ENCODE peak calls at places on chromosomes 4 and X, in nine cellular contexts. One of them, this sample, is unnamed.

GRCh38 chr4:113383111-113383785 is 333.8 kb downstream of the ANK2 start:
- ATAC-seq in activated B cell treated with CpG ODN at 0.5 μM for 24 hours: no peak
- ATAC-seq in body of pancreas: peak
- ATAC-seq in activated naive CD8-positive, alpha-beta T cell treated with anti-CD3 and anti-CD28 coated beads, Interleukin-2, amount 10 ng/mL, durations not matched to agents 7 days and 5 days: no peak
- ATAC-seq in Right ventricle myocardium inferior: peak
- ATAC-seq in T-cell: no peak
- ATAC-seq in activated CD8-positive, alpha-beta memory T cell treated with anti-CD3 and anti-CD28 coated beads, Interleukin-2, amount 10 ng/mL, durations not matched to agents 7 days and 5 days: no peak
- ATAC-seq in RWPE2: no peak
- ATAC-seq in lower lobe of right lung: peak
- ATAC-seq in this sample: no peak

GRCh38 chr4:82469776-82470345 is 39.5 kb downstream of the ENOPH1 start:
- ATAC-seq in activated B cell treated with CpG ODN at 0.5 μM for 24 hours: no peak
- ATAC-seq in body of pancreas: no peak
- ATAC-seq in activated naive CD8-positive, alpha-beta T cell treated with anti-CD3 and anti-CD28 coated beads, Interleukin-2, amount 10 ng/mL, durations not matched to agents 7 days and 5 days: no peak
- ATAC-seq in Right ventricle myocardium inferior: peak
- ATAC-seq in T-cell: no peak
- ATAC-seq in activated CD8-positive, alpha-beta memory T cell treated with anti-CD3 and anti-CD28 coated beads, Interleukin-2, amount 10 ng/mL, durations not matched to agents 7 days and 5 days: no peak
- ATAC-seq in RWPE2: peak
- ATAC-seq in lower lobe of right lung: no peak
- ATAC-seq in this sample: no peak

GRCh38 chrX:18887177-18887820 is 96.6 kb downstream of the PHKA2 start:
- ATAC-seq in activated B cell treated with CpG ODN at 0.5 μM for 24 hours: no peak
- ATAC-seq in body of pancreas: peak
- ATAC-seq in activated naive CD8-positive, alpha-beta T cell treated with anti-CD3 and anti-CD28 coated beads, Interleukin-2, amount 10 ng/mL, durations not matched to agents 7 days and 5 days: no peak
- ATAC-seq in Right ventricle myocardium inferior: peak
- ATAC-seq in T-cell: no peak
- ATAC-seq in activated CD8-positive, alpha-beta memory T cell treated with anti-CD3 and anti-CD28 coated beads, Interleukin-2, amount 10 ng/mL, durations not matched to agents 7 days and 5 days: no peak
- ATAC-seq in RWPE2: no peak
- ATAC-seq in lower lobe of right lung: peak
- ATAC-seq in this sample: no peak

GRCh38 chrX:56228914-56229313 is 3.2 kb upstream of the KLF8 start:
- ATAC-seq in activated B cell treated with CpG ODN at 0.5 μM for 24 hours: no peak
- ATAC-seq in body of pancreas: no peak
- ATAC-seq in activated naive CD8-positive, alpha-beta T cell treated with anti-CD3 and anti-CD28 coated beads, Interleukin-2, amount 10 ng/mL, durations not matched to agents 7 days and 5 days: no peak
- ATAC-seq in Right ventricle myocardium inferior: peak
- ATAC-seq in T-cell: no peak
- ATAC-seq in activated CD8-positive, alpha-beta memory T cell treated with anti-CD3 and anti-CD28 coated beads, Interleukin-2, amount 10 ng/mL, durations not matched to agents 7 days and 5 days: no peak
- ATAC-seq in RWPE2: no peak
- ATAC-seq in lower lobe of right lung: no peak
- ATAC-seq in this sample: no peak

GRCh38 chrX:11724122-11725017 is 33.7 kb upstream of the MSL3 start:
- ATAC-seq in activated B cell treated with CpG ODN at 0.5 μM for 24 hours: no peak
- ATAC-seq in body of pancreas: peak
- ATAC-seq in activated naive CD8-positive, alpha-beta T cell treated with anti-CD3 and anti-CD28 coated beads, Interleukin-2, amount 10 ng/mL, durations not matched to agents 7 days and 5 days: no peak
- ATAC-seq in Right ventricle myocardium inferior: no peak
- ATAC-seq in T-cell: peak
- ATAC-seq in activated CD8-positive, alpha-beta memory T cell treated with anti-CD3 and anti-CD28 coated beads, Interleukin-2, amount 10 ng/mL, durations not matched to agents 7 days and 5 days: no peak
- ATAC-seq in RWPE2: no peak
- ATAC-seq in lower lobe of right lung: no peak
- ATAC-seq in this sample: no peak

GRCh38 chrX:154490021-154490413 is 412 bp downstream of the SLC10A3 start:
- ATAC-seq in activated B cell treated with CpG ODN at 0.5 μM for 24 hours: peak
- ATAC-seq in body of pancreas: peak
- ATAC-seq in activated naive CD8-positive, alpha-beta T cell treated with anti-CD3 and anti-CD28 coated beads, Interleukin-2, amount 10 ng/mL, durations not matched to agents 7 days and 5 days: peak
- ATAC-seq in Right ventricle myocardium inferior: peak
- ATAC-seq in T-cell: peak
- ATAC-seq in activated CD8-positive, alpha-beta memory T cell treated with anti-CD3 and anti-CD28 coated beads, Interleukin-2, amount 10 ng/mL, durations not matched to agents 7 days and 5 days: peak
- ATAC-seq in RWPE2: peak
- ATAC-seq in lower lobe of right lung: peak
- ATAC-seq in this sample: peak

GRCh38 chr4:134687646-134688628 is 486.3 kb upstream of the PABPC4L start:
- ATAC-seq in activated B cell treated with CpG ODN at 0.5 μM for 24 hours: no peak
- ATAC-seq in body of pancreas: no peak
- ATAC-seq in activated naive CD8-positive, alpha-beta T cell treated with anti-CD3 and anti-CD28 coated beads, Interleukin-2, amount 10 ng/mL, durations not matched to agents 7 days and 5 days: no peak
- ATAC-seq in Right ventricle myocardium inferior: no peak
- ATAC-seq in T-cell: no peak
- ATAC-seq in activated CD8-positive, alpha-beta memory T cell treated with anti-CD3 and anti-CD28 coated beads, Interleukin-2, amount 10 ng/mL, durations not matched to agents 7 days and 5 days: no peak
- ATAC-seq in RWPE2: no peak
- ATAC-seq in lower lobe of right lung: peak
- ATAC-seq in this sample: peak

GRCh38 chrX:136237074-136237473 is 14.1 kb downstream of the MAP7D3 start:
- ATAC-seq in activated B cell treated with CpG ODN at 0.5 μM for 24 hours: no peak
- ATAC-seq in body of pancreas: no peak
- ATAC-seq in activated naive CD8-positive, alpha-beta T cell treated with anti-CD3 and anti-CD28 coated beads, Interleukin-2, amount 10 ng/mL, durations not matched to agents 7 days and 5 days: no peak
- ATAC-seq in Right ventricle myocardium inferior: no peak
- ATAC-seq in T-cell: no peak
- ATAC-seq in activated CD8-positive, alpha-beta memory T cell treated with anti-CD3 and anti-CD28 coated beads, Interleukin-2, amount 10 ng/mL, durations not matched to agents 7 days and 5 days: no peak
- ATAC-seq in RWPE2: no peak
- ATAC-seq in lower lobe of right lung: no peak
- ATAC-seq in this sample: no peak

GRCh38 chr4:13329963-13330362 is 154.2 kb downstream of the RAB28 start:
- ATAC-seq in activated B cell treated with CpG ODN at 0.5 μM for 24 hours: no peak
- ATAC-seq in body of pancreas: no peak
- ATAC-seq in activated naive CD8-positive, alpha-beta T cell treated with anti-CD3 and anti-CD28 coated beads, Interleukin-2, amount 10 ng/mL, durations not matched to agents 7 days and 5 days: no peak
- ATAC-seq in Right ventricle myocardium inferior: no peak
- ATAC-seq in T-cell: no peak
- ATAC-seq in activated CD8-positive, alpha-beta memory T cell treated with anti-CD3 and anti-CD28 coated beads, Interleukin-2, amount 10 ng/mL, durations not matched to agents 7 days and 5 days: no peak
- ATAC-seq in RWPE2: peak
- ATAC-seq in lower lobe of right lung: no peak
- ATAC-seq in this sample: no peak

GRCh38 chr4:7620814-7621176 is 186.1 kb upstream of the PSAPL1 start:
- ATAC-seq in activated B cell treated with CpG ODN at 0.5 μM for 24 hours: no peak
- ATAC-seq in body of pancreas: no peak
- ATAC-seq in activated naive CD8-positive, alpha-beta T cell treated with anti-CD3 and anti-CD28 coated beads, Interleukin-2, amount 10 ng/mL, durations not matched to agents 7 days and 5 days: no peak
- ATAC-seq in Right ventricle myocardium inferior: no peak
- ATAC-seq in T-cell: no peak
- ATAC-seq in activated CD8-positive, alpha-beta memory T cell treated with anti-CD3 and anti-CD28 coated beads, Interleukin-2, amount 10 ng/mL, durations not matched to agents 7 days and 5 days: no peak
- ATAC-seq in RWPE2: no peak
- ATAC-seq in lower lobe of right lung: no peak
- ATAC-seq in this sample: no peak